ENCODE peak calls at places on chromosomes 7 and 10, in five cellular contexts. W is HCT116, P is right lobe of liver, X is H54, L is stomach. F is an unnamed sample.

GRCh38 chr7:105028004-105028403 is 14.0 kb downstream of the KMT2E start:
- DNase-seq in W (no peak), P (no peak), X (no peak), L (no peak), F (no peak)

GRCh38 chr10:79361721-79362397 is 14.6 kb downstream of the PPIF start:
- DNase-seq in W (no peak), P (no peak), X (no peak), L (no peak), F (no peak)

GRCh38 chr7:40701836-40702551 is 567.2 kb downstream of the SUGCT start:
- DNase-seq in W (no peak), P (no peak), X (no peak), L (no peak), F (no peak)

GRCh38 chr10:121392657-121393056 is 205.6 kb downstream of the FGFR2 start:
- DNase-seq in W (no peak), P (no peak), X (no peak), L (no peak), F (no peak)

GRCh38 chr7:107902381-107902780 is 11.4 kb downstream of the DLD start:
- DNase-seq in W (no peak), P (no peak), X (no peak), L (no peak), F (no peak)

GRCh38 chr7:13908667-13909382 is 80.6 kb downstream of the ETV1 start:
- DNase-seq in W (peak; percentile 68), P (no peak), X (no peak), L (no peak), F (no peak)

GRCh38 chr7:107446531-107446930 is 23.3 kb upstream of the GPR22 start:
- DNase-seq in W (no peak), P (no peak), X (peak; percentile 12), L (no peak), F (no peak)

GRCh38 chr7:139855498-139856270 is 26.6 kb downstream of the TBXAS1 start:
- DNase-seq in W (no peak), P (peak; percentile 51), X (no peak), L (no peak), F (no peak)

GRCh38 chr7:46432666-46433065 is 511.6 kb upstream of the IGFBP3 start:
- DNase-seq in W (no peak), P (no peak), X (no peak), L (no peak), F (no peak)

GRCh38 chr10:6044060-6044459 is 18.1 kb downstream of the IL2RA start:
- DNase-seq in W (no peak), P (no peak), X (no peak), L (no peak), F (no peak)

GRCh38 chr7:86926732-86927131 is 132.7 kb downstream of the ELAPOR2 start:
- DNase-seq in W (peak; percentile 24), P (no peak), X (no peak), L (peak; percentile 26), F (peak; percentile 60)

GRCh38 chr10:113435881-113436280 is 117.0 kb upstream of the HABP2 start:
- DNase-seq in W (no peak), P (no peak), X (no peak), L (no peak), F (no peak)

GRCh38 chr10:69757553-69758309 is 44.0 kb upstream of the COL13A1 start:
- DNase-seq in W (no peak), P (no peak), X (no peak), L (peak; percentile 31), F (no peak)

GRCh38 chr10:12703813-12704212 is 297.7 kb downstream of the CCDC3 start:
- DNase-seq in W (no peak), P (no peak), X (no peak), L (no peak), F (no peak)

GRCh38 chr7:97307521-97308108 is 190.1 kb downstream of the SDHAF3 start:
- DNase-seq in W (no peak), P (no peak), X (no peak), L (no peak), F (no peak)

GRCh38 chr7:134448359-134449229 is 10.3 kb downstream of the AKR1B1 start:
- DNase-seq in W (peak; percentile 21), P (no peak), X (peak; percentile 86), L (no peak), F (peak; percentile 86)

GRCh38 chr7:47654672-47655340 is 72.9 kb upstream of the TNS3 start:
- DNase-seq in W (no peak), P (no peak), X (no peak), L (no peak), F (no peak)

GRCh38 chr10:129509835-129510234 is 42.8 kb downstream of the MGMT start:
- DNase-seq in W (no peak), P (no peak), X (no peak), L (no peak), F (no peak)

GRCh38 chr7:27442446-27442845 is 199.8 kb downstream of the EVX1 start:
- DNase-seq in W (peak; percentile 15), P (no peak), X (peak; percentile 41), L (no peak), F (no peak)

GRCh38 chr10:10796774-10797415 is 220.8 kb upstream of the CELF2 start:
- DNase-seq in W (no peak), P (no peak), X (no peak), L (no peak), F (no peak)

GRCh38 chr7:113394856-113395255 is 276.5 kb upstream of the SMIM30 start:
- DNase-seq in W (no peak), P (no peak), X (peak; percentile 9), L (no peak), F (no peak)

GRCh38 chr10:14397069-14397468 is 66.3 kb upstream of the FRMD4A start:
- DNase-seq in W (no peak), P (no peak), X (peak; percentile 49), L (no peak), F (no peak)

GRCh38 chr10:69847458-69847857 is 45.8 kb downstream of the COL13A1 start:
- DNase-seq in W (no peak), P (no peak), X (no peak), L (no peak), F (no peak)

GRCh38 chr7:44394636-44395035 is 69.2 kb upstream of the CAMK2B start:
- DNase-seq in W (no peak), P (no peak), X (no peak), L (no peak), F (no peak)

GRCh38 chr7:133314084-133314483 is 61.2 kb downstream of the EXOC4 start:
- DNase-seq in W (no peak), P (no peak), X (no peak), L (no peak), F (no peak)

GRCh38 chr10:9175200-9175599 is 1120.7 kb downstream of the GATA3 start:
- DNase-seq in W (no peak), P (no peak), X (no peak), L (no peak), F (no peak)

GRCh38 chr10:95447733-95448132 is 113.4 kb downstream of the SORBS1 start:
- DNase-seq in W (no peak), P (no peak), X (no peak), L (no peak), F (no peak)

GRCh38 chr7:154794147-154794780 is 208.7 kb downstream of the PAXIP1 start:
- DNase-seq in W (no peak), P (no peak), X (no peak), L (peak; percentile 33), F (peak; percentile 29)

GRCh38 chr7:51000956-51001355 is 218.3 kb upstream of the GRB10 start:
- DNase-seq in W (no peak), P (no peak), X (no peak), L (no peak), F (peak; percentile 15)

GRCh38 chr7:7795736-7796135 is 77.3 kb upstream of the RPA3 start:
- DNase-seq in W (peak; percentile 23), P (no peak), X (peak; percentile 47), L (no peak), F (no peak)

GRCh38 chr7:113629244-113629643 is 289.6 kb downstream of the PPP1R3A start:
- DNase-seq in W (no peak), P (no peak), X (peak; percentile 7), L (no peak), F (no peak)

GRCh38 chr7:2526659-2527504 is 7.3 kb downstream of the LFNG start:
- DNase-seq in W (no peak), P (peak; percentile 52), X (no peak), L (no peak), F (no peak)

GRCh38 chr7:99061001-99061779 is 82.7 kb downstream of the SMURF1 start:
- DNase-seq in W (no peak), P (no peak), X (no peak), L (no peak), F (no peak)

GRCh38 chr10:62047960-62048383 is 146.5 kb downstream of the ARID5B start:
- DNase-seq in W (no peak), P (no peak), X (no peak), L (no peak), F (no peak)
- TF ChIP-seq POLR2A in W (no peak), P (no peak), X (no peak), L (no peak), F (no peak)

DNA sequence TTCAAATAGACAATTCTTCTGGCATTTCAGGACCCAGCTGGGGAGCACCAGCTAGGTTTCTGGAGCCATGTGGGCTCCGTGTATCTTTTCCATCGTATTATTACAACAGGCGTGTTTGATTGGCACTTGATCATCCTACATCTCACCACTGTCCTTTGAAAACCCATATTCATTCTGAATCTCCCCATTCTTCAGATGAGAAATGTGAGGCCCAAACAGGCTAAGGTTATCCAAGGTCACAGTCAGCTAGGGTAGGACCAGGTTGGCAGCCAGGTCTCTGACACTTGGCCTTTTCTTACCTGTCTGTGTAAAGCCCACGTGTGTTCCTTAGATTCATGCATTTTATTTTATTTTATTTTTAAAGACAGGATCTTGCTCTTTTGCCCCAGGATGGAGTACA is 102.4 kb upstream of the SH2B2 start:
- DNase-seq in W (no peak), P (no peak), X (no peak), L (no peak), F (no peak)
- TF ChIP-seq POLR2A in W (no peak), P (no peak), X (no peak), L (no peak), F (no peak)

GRCh38 chr7:92179393-92179924 is 517 bp upstream of the LRRD1 start:
- DNase-seq in W (no peak), P (no peak), X (no peak), L (no peak), F (no peak)

GRCh38 chr7:92177362-92177761 is 1.6 kb downstream of the LRRD1 start:
- DNase-seq in W (no peak), P (no peak), X (no peak), L (no peak), F (no peak)

GRCh38 chr7:92178928-92179373 is at the start of gene LRRD1:
- DNase-seq in W (peak; percentile 71), P (peak; percentile 93), X (peak; percentile 64), L (peak; percentile 94), F (peak; percentile 90)
- TF ChIP-seq POLR2A in W (no peak), P (no peak), X (peak; percentile 36), L (no peak), F (no peak)

DNA sequence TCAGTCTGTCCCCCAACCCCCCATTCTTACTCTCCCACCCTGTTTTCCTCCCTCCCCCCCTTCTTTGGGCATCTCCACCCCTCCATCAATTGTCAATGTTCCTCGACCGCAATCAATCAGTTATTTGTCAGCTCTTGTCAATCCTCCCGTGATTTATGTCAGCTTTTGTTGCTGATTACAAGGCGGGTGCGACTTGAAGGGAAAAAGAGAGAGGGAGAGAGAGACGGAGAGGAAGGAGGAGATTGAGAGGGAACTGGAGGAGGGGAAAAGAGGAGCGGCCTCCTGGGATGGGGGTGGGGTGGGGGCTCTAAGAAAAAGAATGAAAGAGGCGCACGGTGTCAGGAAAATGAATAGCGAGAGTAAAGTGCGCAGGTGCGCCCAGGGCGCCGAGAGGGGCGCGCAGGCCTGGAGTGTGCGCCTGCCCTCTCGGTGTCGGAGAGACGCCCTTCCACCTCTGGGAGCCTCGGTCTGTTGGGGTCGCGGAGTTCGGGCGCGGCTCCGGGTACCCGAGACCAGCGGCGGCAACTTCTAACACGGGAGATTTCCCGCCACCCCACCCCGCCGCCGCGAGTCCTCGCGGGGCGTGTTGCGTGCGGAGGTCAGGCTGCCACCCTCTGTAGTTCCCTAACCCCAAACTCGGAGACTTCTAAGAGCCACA is 1.1 kb upstream of the ZNF503 start:
- DNase-seq in W (no peak), P (peak; percentile 65), X (peak; percentile 69), L (peak; percentile 42), F (no peak)
- TF ChIP-seq POLR2A in W (no peak), P (no peak), X (peak; percentile 18), L (no peak), F (no peak)